ENCODE peak calls at places on chromosomes 3 and 15, in eight cellular contexts. One of them, this sample, is unnamed.

GRCh38 chr3:17553080-17553479 is 189.4 kb downstream of the TBC1D5 start:
- DNase-seq in NCI-H1417 treated with DMSO at 0.1 percent for 48 hours: no peak
- DNase-seq in retina: no peak
- DNase-seq in HCEC 1CT: no peak
- DNase-seq in activated CD8-positive, alpha-beta memory T cell treated with anti-CD3 and anti-CD28 coated beads, Interleukin-2, amount 50 U/mL, for 48 hours: no peak
- DNase-seq in stimulated activated CD4-positive, alpha-beta T cell treated with anti-CD3 and anti-CD28 coated beads, Interleukin-1b, Interleukin-23, amount 100 ng/mL, for 48 hours: no peak
- DNase-seq in HuH-7.5: no peak
- DNase-seq in fibroblast of gingiva: no peak
- DNase-seq in this sample: peak

GRCh38 chr15:60000824-60001641 is 3.1 kb upstream of the FOXB1 start:
- DNase-seq in NCI-H1417 treated with DMSO at 0.1 percent for 48 hours: no peak
- DNase-seq in retina: peak
- DNase-seq in HCEC 1CT: no peak
- DNase-seq in activated CD8-positive, alpha-beta memory T cell treated with anti-CD3 and anti-CD28 coated beads, Interleukin-2, amount 50 U/mL, for 48 hours: no peak
- DNase-seq in stimulated activated CD4-positive, alpha-beta T cell treated with anti-CD3 and anti-CD28 coated beads, Interleukin-1b, Interleukin-23, amount 100 ng/mL, for 48 hours: no peak
- DNase-seq in HuH-7.5: no peak
- DNase-seq in fibroblast of gingiva: no peak
- DNase-seq in this sample: no peak

GRCh38 chr3:123272547-123272946 is 70.8 kb downstream of the SEC22A start:
- DNase-seq in NCI-H1417 treated with DMSO at 0.1 percent for 48 hours: no peak
- DNase-seq in retina: no peak
- DNase-seq in HCEC 1CT: peak
- DNase-seq in activated CD8-positive, alpha-beta memory T cell treated with anti-CD3 and anti-CD28 coated beads, Interleukin-2, amount 50 U/mL, for 48 hours: no peak
- DNase-seq in stimulated activated CD4-positive, alpha-beta T cell treated with anti-CD3 and anti-CD28 coated beads, Interleukin-1b, Interleukin-23, amount 100 ng/mL, for 48 hours: no peak
- DNase-seq in HuH-7.5: no peak
- DNase-seq in fibroblast of gingiva: peak
- DNase-seq in this sample: peak

GRCh38 chr15:89494941-89495637 is 1.3 kb downstream of the RHCG start:
- DNase-seq in NCI-H1417 treated with DMSO at 0.1 percent for 48 hours: no peak
- DNase-seq in retina: no peak
- DNase-seq in HCEC 1CT: no peak
- DNase-seq in activated CD8-positive, alpha-beta memory T cell treated with anti-CD3 and anti-CD28 coated beads, Interleukin-2, amount 50 U/mL, for 48 hours: peak
- DNase-seq in stimulated activated CD4-positive, alpha-beta T cell treated with anti-CD3 and anti-CD28 coated beads, Interleukin-1b, Interleukin-23, amount 100 ng/mL, for 48 hours: peak
- DNase-seq in HuH-7.5: no peak
- DNase-seq in fibroblast of gingiva: no peak
- DNase-seq in this sample: peak

GRCh38 chr3:181757694-181758306 is 46.1 kb downstream of the SOX2 start:
- DNase-seq in NCI-H1417 treated with DMSO at 0.1 percent for 48 hours: no peak
- DNase-seq in retina: no peak
- DNase-seq in HCEC 1CT: no peak
- DNase-seq in activated CD8-positive, alpha-beta memory T cell treated with anti-CD3 and anti-CD28 coated beads, Interleukin-2, amount 50 U/mL, for 48 hours: no peak
- DNase-seq in stimulated activated CD4-positive, alpha-beta T cell treated with anti-CD3 and anti-CD28 coated beads, Interleukin-1b, Interleukin-23, amount 100 ng/mL, for 48 hours: no peak
- DNase-seq in HuH-7.5: no peak
- DNase-seq in fibroblast of gingiva: no peak
- DNase-seq in this sample: no peak

GRCh38 chr3:134486577-134487041 is 752 bp downstream of the CEP63 start:
- DNase-seq in NCI-H1417 treated with DMSO at 0.1 percent for 48 hours: no peak
- DNase-seq in retina: no peak
- DNase-seq in HCEC 1CT: peak
- DNase-seq in activated CD8-positive, alpha-beta memory T cell treated with anti-CD3 and anti-CD28 coated beads, Interleukin-2, amount 50 U/mL, for 48 hours: no peak
- DNase-seq in stimulated activated CD4-positive, alpha-beta T cell treated with anti-CD3 and anti-CD28 coated beads, Interleukin-1b, Interleukin-23, amount 100 ng/mL, for 48 hours: no peak
- DNase-seq in HuH-7.5: no peak
- DNase-seq in fibroblast of gingiva: peak
- DNase-seq in this sample: peak

GRCh38 chr15:100292010-100292409 is 49.8 kb downstream of the ADAMTS17 start:
- DNase-seq in NCI-H1417 treated with DMSO at 0.1 percent for 48 hours: no peak
- DNase-seq in retina: no peak
- DNase-seq in HCEC 1CT: no peak
- DNase-seq in activated CD8-positive, alpha-beta memory T cell treated with anti-CD3 and anti-CD28 coated beads, Interleukin-2, amount 50 U/mL, for 48 hours: no peak
- DNase-seq in stimulated activated CD4-positive, alpha-beta T cell treated with anti-CD3 and anti-CD28 coated beads, Interleukin-1b, Interleukin-23, amount 100 ng/mL, for 48 hours: no peak
- DNase-seq in HuH-7.5: no peak
- DNase-seq in fibroblast of gingiva: no peak
- DNase-seq in this sample: no peak

GRCh38 chr15:29044506-29044905 is 158.7 kb downstream of the APBA2 start:
- DNase-seq in NCI-H1417 treated with DMSO at 0.1 percent for 48 hours: no peak
- DNase-seq in retina: no peak
- DNase-seq in HCEC 1CT: peak
- DNase-seq in activated CD8-positive, alpha-beta memory T cell treated with anti-CD3 and anti-CD28 coated beads, Interleukin-2, amount 50 U/mL, for 48 hours: peak
- DNase-seq in stimulated activated CD4-positive, alpha-beta T cell treated with anti-CD3 and anti-CD28 coated beads, Interleukin-1b, Interleukin-23, amount 100 ng/mL, for 48 hours: no peak
- DNase-seq in HuH-7.5: no peak
- DNase-seq in fibroblast of gingiva: no peak
- DNase-seq in this sample: peak

GRCh38 chr15:98562361-98562791 is 86.0 kb upstream of the IGF1R start:
- DNase-seq in NCI-H1417 treated with DMSO at 0.1 percent for 48 hours: no peak
- DNase-seq in retina: no peak
- DNase-seq in HCEC 1CT: no peak
- DNase-seq in activated CD8-positive, alpha-beta memory T cell treated with anti-CD3 and anti-CD28 coated beads, Interleukin-2, amount 50 U/mL, for 48 hours: no peak
- DNase-seq in stimulated activated CD4-positive, alpha-beta T cell treated with anti-CD3 and anti-CD28 coated beads, Interleukin-1b, Interleukin-23, amount 100 ng/mL, for 48 hours: no peak
- DNase-seq in HuH-7.5: no peak
- DNase-seq in fibroblast of gingiva: no peak
- DNase-seq in this sample: no peak

GRCh38 chr15:34759347-34759746 is 4.5 kb upstream of the GJD2 start:
- DNase-seq in NCI-H1417 treated with DMSO at 0.1 percent for 48 hours: peak
- DNase-seq in retina: no peak
- DNase-seq in HCEC 1CT: no peak
- DNase-seq in activated CD8-positive, alpha-beta memory T cell treated with anti-CD3 and anti-CD28 coated beads, Interleukin-2, amount 50 U/mL, for 48 hours: no peak
- DNase-seq in stimulated activated CD4-positive, alpha-beta T cell treated with anti-CD3 and anti-CD28 coated beads, Interleukin-1b, Interleukin-23, amount 100 ng/mL, for 48 hours: no peak
- DNase-seq in HuH-7.5: no peak
- DNase-seq in fibroblast of gingiva: no peak
- DNase-seq in this sample: no peak

This sample was measured in fibroblast of lung.